ENCODE peak calls at places on chromosomes 2 and 18, in four cellular contexts. One of them, this sample, is unnamed.

GRCh38 chr2:156933580-156934225 is 323.8 kb upstream of the GALNT5 start:
- DNase-seq in GM12891: no peak
- DNase-seq in K562: no peak
- DNase-seq in GM12878: no peak
- DNase-seq in this sample: no peak

GRCh38 chr2:209653164-209653563 is 118.5 kb upstream of the UNC80 start:
- DNase-seq in GM12891: no peak
- DNase-seq in GM12878: no peak
- DNase-seq in K562: no peak
- DNase-seq in this sample: no peak

GRCh38 chr18:37565138-37565984 is at the start of gene CELF4:
- DNase-seq in GM12878: no peak
- DNase-seq in K562: no peak
- DNase-seq in GM12891: no peak
- DNase-seq in this sample: no peak

GRCh38 chr2:62727259-62727867 is 21.9 kb downstream of the EHBP1 start:
- DNase-seq in K562: no peak
- DNase-seq in GM12891: no peak
- DNase-seq in GM12878: peak
- DNase-seq in this sample: no peak

GRCh38 chr2:234292955-234293228 is 204.0 kb downstream of the ARL4C start:
- DNase-seq in GM12878: no peak
- DNase-seq in GM12891: no peak
- DNase-seq in K562: no peak
- DNase-seq in this sample: no peak

GRCh38 chr18:70072678-70073077 is 125.0 kb upstream of the CD226 start:
- DNase-seq in K562: no peak
- DNase-seq in GM12878: no peak
- DNase-seq in GM12891: no peak
- DNase-seq in this sample: no peak

GRCh38 chr2:233974530-233975071 is 57.4 kb downstream of the TRPM8 start:
- DNase-seq in K562: no peak
- DNase-seq in GM12891: no peak
- DNase-seq in GM12878: no peak
- DNase-seq in this sample: no peak

GRCh38 chr2:24885221-24886113 is 34.6 kb downstream of the ADCY3 start:
- DNase-seq in GM12891: no peak
- DNase-seq in K562: no peak
- DNase-seq in GM12878: no peak
- DNase-seq in this sample: no peak

GRCh38 chr2:113133696-113134558 is 6.5 kb downstream of the IL1RN start:
- DNase-seq in GM12878: no peak
- DNase-seq in GM12891: no peak
- DNase-seq in K562: no peak
- DNase-seq in this sample: no peak

GRCh38 chr2:12759248-12759647 is 42.5 kb downstream of the TRIB2 start:
- DNase-seq in GM12891: no peak
- DNase-seq in K562: no peak
- DNase-seq in GM12878: no peak
- DNase-seq in this sample: no peak

GRCh38 chr2:109302319-109302718 is 173.3 kb downstream of the SH3RF3 start:
- DNase-seq in GM12891: no peak
- DNase-seq in GM12878: no peak
- DNase-seq in K562: no peak
- DNase-seq in this sample: no peak

GRCh38 chr18:13237073-13237472 is 18.5 kb downstream of the LDLRAD4 start:
- DNase-seq in GM12878: no peak
- DNase-seq in K562: no peak
- DNase-seq in GM12891: no peak
- DNase-seq in this sample: no peak

GRCh38 chr2:156452971-156453370 is 16.8 kb downstream of the GPD2 start:
- DNase-seq in K562: no peak
- DNase-seq in GM12891: no peak
- DNase-seq in GM12878: no peak
- DNase-seq in this sample: no peak

GRCh38 chr18:67938691-67939090 is 422.2 kb upstream of the DSEL start:
- DNase-seq in GM12891: no peak
- DNase-seq in K562: no peak
- DNase-seq in GM12878: no peak
- DNase-seq in this sample: no peak

GRCh38 chr2:181290182-181290581 is 167.0 kb upstream of the ITGA4 start:
- DNase-seq in K562: no peak
- DNase-seq in GM12891: no peak
- DNase-seq in GM12878: no peak
- DNase-seq in this sample: no peak

GRCh38 chr2:159155315-159155714 is 131.2 kb downstream of the WDSUB1 start:
- DNase-seq in GM12878: no peak
- DNase-seq in K562: no peak
- DNase-seq in GM12891: no peak
- DNase-seq in this sample: no peak

GRCh38 chr2:64934530-64934929 is 54.7 kb upstream of the SLC1A4 start:
- DNase-seq in GM12878: no peak
- DNase-seq in GM12891: no peak
- DNase-seq in K562: no peak
- DNase-seq in this sample: no peak

GRCh38 chr2:233470839-233471238 is 95.7 kb downstream of the USP40 start:
- DNase-seq in K562: no peak
- DNase-seq in GM12878: no peak
- DNase-seq in GM12891: no peak
- DNase-seq in this sample: no peak

GRCh38 chr2:183207110-183207509 is 82.9 kb downstream of the NUP35 start:
- DNase-seq in K562: no peak
- DNase-seq in GM12878: no peak
- DNase-seq in GM12891: no peak
- DNase-seq in this sample: no peak

GRCh38 chr18:8706981-8707940 is 1.9 kb downstream of the MTCL1 start:
- DNase-seq in K562: no peak
- DNase-seq in GM12878: no peak
- DNase-seq in GM12891: no peak
- DNase-seq in this sample: no peak

GRCh38 chr2:25960396-25960795 is 21.9 kb downstream of the KIF3C start:
- DNase-seq in GM12878: no peak
- DNase-seq in K562: no peak
- DNase-seq in GM12891: no peak
- DNase-seq in this sample: no peak

GRCh38 chr2:96138146-96139145 is at the start of gene ASTL:
- DNase-seq in GM12878: no peak
- DNase-seq in K562: peak
- DNase-seq in GM12891: peak
- DNase-seq in this sample: no peak

GRCh38 chr2:183543222-183543621 is 419.0 kb downstream of the NUP35 start:
- DNase-seq in GM12891: no peak
- DNase-seq in K562: no peak
- DNase-seq in GM12878: no peak
- DNase-seq in this sample: no peak

GRCh38 chr2:190887089-190887488 is 6.5 kb downstream of the GLS start:
- DNase-seq in K562: no peak
- DNase-seq in GM12878: peak
- DNase-seq in GM12891: no peak
- DNase-seq in this sample: no peak

GRCh38 chr2:43018179-43019024 is 208.0 kb downstream of the ZFP36L2 start:
- DNase-seq in GM12891: no peak
- DNase-seq in K562: no peak
- DNase-seq in GM12878: no peak
- DNase-seq in this sample: peak

GRCh38 chr2:85540131-85540587 is 1.2 kb downstream of the MAT2A start:
- DNase-seq in GM12891: no peak
- DNase-seq in GM12878: no peak
- DNase-seq in K562: no peak
- DNase-seq in this sample: peak

GRCh38 chr2:134272831-134273230 is 19.0 kb downstream of the MGAT5 start:
- DNase-seq in GM12891: no peak
- DNase-seq in K562: no peak
- DNase-seq in GM12878: no peak
- DNase-seq in this sample: no peak

GRCh38 chr2:39772086-39772811 is 6.8 kb downstream of the THUMPD2 start:
- DNase-seq in GM12878: no peak
- DNase-seq in GM12891: no peak
- DNase-seq in K562: no peak
- DNase-seq in this sample: no peak
- TF ChIP-seq SPI1 in GM12878: no peak
- TF ChIP-seq SPI1 in GM12891: no peak
- TF ChIP-seq SPI1 in K562: no peak
- TF ChIP-seq SPI1 in this sample: no peak

DNA sequence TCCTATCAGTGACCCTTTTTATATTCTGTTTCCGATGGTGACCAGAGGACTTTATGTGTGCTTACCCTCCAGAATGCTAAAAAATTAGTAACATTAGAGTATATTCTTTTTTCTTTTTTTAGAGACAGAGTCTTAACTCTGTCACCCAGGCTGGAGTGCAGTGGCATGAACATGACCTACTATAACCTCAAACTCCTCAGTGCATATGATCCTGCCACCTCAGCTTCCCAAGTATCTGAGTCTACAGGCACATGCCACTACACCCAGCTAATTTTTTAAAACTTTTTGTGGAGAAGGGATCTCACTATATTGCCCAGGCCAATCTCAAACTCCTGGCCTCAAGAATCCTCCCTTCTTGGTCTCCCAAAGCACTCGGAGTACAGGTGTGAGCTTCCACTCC is 74.6 kb downstream of the MALT1 start:
- DNase-seq in GM12878: no peak
- DNase-seq in K562: no peak
- DNase-seq in GM12891: no peak
- DNase-seq in this sample: no peak
- TF ChIP-seq SPI1 in GM12878: no peak
- TF ChIP-seq SPI1 in K562: no peak
- TF ChIP-seq SPI1 in GM12891: no peak
- TF ChIP-seq SPI1 in this sample: no peak

GRCh38 chr2:188327518-188328205 is 36.0 kb downstream of the GULP1 start:
- DNase-seq in GM12891: no peak
- DNase-seq in K562: no peak
- DNase-seq in GM12878: no peak
- DNase-seq in this sample: no peak

GRCh38 chr2:188326669-188327301 is 35.1 kb downstream of the GULP1 start:
- DNase-seq in GM12891: no peak
- DNase-seq in GM12878: no peak
- DNase-seq in K562: peak
- DNase-seq in this sample: no peak

GRCh38 chr2:188330316-188331053 is 38.8 kb downstream of the GULP1 start:
- DNase-seq in GM12891: no peak
- DNase-seq in GM12878: no peak
- DNase-seq in K562: no peak
- DNase-seq in this sample: no peak

GRCh38 chr2:188326290-188326668 is 34.6 kb downstream of the GULP1 start:
- DNase-seq in GM12891: no peak
- DNase-seq in GM12878: no peak
- DNase-seq in K562: no peak
- DNase-seq in this sample: no peak

DNA sequence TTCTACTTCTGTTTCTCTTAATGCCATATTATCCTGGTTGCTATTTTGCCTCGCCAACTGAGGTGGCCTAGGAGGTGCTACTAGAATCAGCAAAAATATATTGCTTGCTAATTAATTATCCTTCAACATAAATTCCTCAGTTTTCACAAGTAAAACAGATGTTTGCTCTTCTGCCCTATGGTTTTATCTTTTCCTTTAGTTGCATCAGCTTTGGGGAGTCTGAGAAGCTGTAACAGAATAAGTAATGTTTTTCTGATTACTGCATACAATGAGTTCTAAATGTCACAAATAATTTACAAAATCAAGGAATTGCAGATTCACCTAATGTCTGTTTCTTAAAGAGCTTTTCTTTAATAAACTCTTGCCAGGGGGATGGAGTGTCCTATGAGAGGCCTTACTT is 36.7 kb downstream of the GULP1 start:
- DNase-seq in GM12891: no peak
- DNase-seq in GM12878: no peak
- DNase-seq in K562: no peak
- DNase-seq in this sample: no peak
- TF ChIP-seq SPI1 in GM12891: no peak
- TF ChIP-seq SPI1 in GM12878: no peak
- TF ChIP-seq SPI1 in K562: no peak
- TF ChIP-seq SPI1 in this sample: no peak

GRCh38 chr2:10535703-10536102 is 87.6 kb upstream of the ODC1 start:
- DNase-seq in GM12878: no peak
- DNase-seq in K562: no peak
- DNase-seq in GM12891: no peak
- DNase-seq in this sample: no peak

GRCh38 chr2:10536569-10537133 is 88.5 kb upstream of the ODC1 start:
- DNase-seq in K562: no peak
- DNase-seq in GM12878: no peak
- DNase-seq in GM12891: no peak
- DNase-seq in this sample: no peak

GRCh38 chr2:10537522-10538195 is 89.5 kb upstream of the ODC1 start:
- DNase-seq in GM12891: no peak
- DNase-seq in K562: no peak
- DNase-seq in GM12878: no peak
- DNase-seq in this sample: peak

GRCh38 chr2:10541081-10541480 is 93.0 kb upstream of the ODC1 start:
- DNase-seq in GM12891: no peak
- DNase-seq in K562: no peak
- DNase-seq in GM12878: no peak
- DNase-seq in this sample: no peak

GRCh38 chr2:10538224-10538894 is 90.2 kb upstream of the ODC1 start:
- DNase-seq in GM12891: no peak
- DNase-seq in K562: no peak
- DNase-seq in GM12878: no peak
- DNase-seq in this sample: no peak
- TF ChIP-seq SPI1 in GM12891: no peak
- TF ChIP-seq SPI1 in K562: no peak
- TF ChIP-seq SPI1 in GM12878: no peak
- TF ChIP-seq SPI1 in this sample: no peak

GRCh38 chr18:62280058-62280457 is 45.1 kb upstream of the TNFRSF11A start:
- DNase-seq in GM12891: no peak
- DNase-seq in GM12878: no peak
- DNase-seq in K562: no peak
- DNase-seq in this sample: no peak

GRCh38 chr18:62284637-62285036 is 40.5 kb upstream of the TNFRSF11A start:
- DNase-seq in GM12891: no peak
- DNase-seq in GM12878: no peak
- DNase-seq in K562: no peak
- DNase-seq in this sample: no peak

GRCh38 chr18:62282188-62282629 is 42.9 kb upstream of the TNFRSF11A start:
- DNase-seq in GM12891: no peak
- DNase-seq in K562: no peak
- DNase-seq in GM12878: no peak
- DNase-seq in this sample: no peak

GRCh38 chr18:62279561-62279960 is 45.5 kb upstream of the TNFRSF11A start:
- DNase-seq in GM12878: no peak
- DNase-seq in GM12891: no peak
- DNase-seq in K562: no peak
- DNase-seq in this sample: no peak

GRCh38 chr18:62281684-62282083 is 43.4 kb upstream of the TNFRSF11A start:
- DNase-seq in K562: no peak
- DNase-seq in GM12891: no peak
- DNase-seq in GM12878: no peak
- DNase-seq in this sample: no peak
- TF ChIP-seq SPI1 in K562: no peak
- TF ChIP-seq SPI1 in GM12891: peak
- TF ChIP-seq SPI1 in GM12878: no peak
- TF ChIP-seq SPI1 in this sample: no peak